ENCODE peak calls at places on chromosomes 4 and X, in four cellular contexts. T, O, H and B are unnamed samples.

GRCh38 chrX:69616520-69617203 is 749 bp downstream of the EDA start:
- DNase-seq in T (peak; percentile 0), O (no peak), H (no peak), B (peak; percentile 12)

GRCh38 chrX:56057325-56057724 is 174.8 kb upstream of the KLF8 start:
- DNase-seq in T (no peak), O (no peak), H (no peak), B (no peak)

GRCh38 chr4:41156574-41156973 is 57.8 kb downstream of the APBB2 start:
- DNase-seq in T (no peak), O (peak; percentile 33), H (no peak), B (no peak)

GRCh38 chr4:24070117-24070516 is 180.3 kb upstream of the PPARGC1A start:
- DNase-seq in T (peak; percentile 1), O (peak; percentile 1), H (no peak), B (no peak)

GRCh38 chr4:95531141-95531540 is 17.6 kb downstream of the UNC5C start:
- DNase-seq in T (no peak), O (no peak), H (no peak), B (no peak)

GRCh38 chr4:107896158-107896645 is 35.1 kb upstream of the CYP2U1 start:
- DNase-seq in T (peak; percentile 36), O (peak; percentile 82), H (no peak), B (no peak)

GRCh38 chr4:76969941-76970529 is 20.5 kb downstream of the SEPTIN11 start:
- DNase-seq in T (no peak), O (no peak), H (no peak), B (no peak)

GRCh38 chrX:56788717-56789122 is 59.7 kb downstream of the NBDY start:
- DNase-seq in T (peak; percentile 18), O (no peak), H (no peak), B (no peak)

GRCh38 chr4:182277402-182277801 is 34.2 kb downstream of the TENM3 start:
- DNase-seq in T (no peak), O (no peak), H (no peak), B (no peak)

GRCh38 chrX:52078133-52078532 is 9.2 kb upstream of the MAGED4B start:
- DNase-seq in T (no peak), O (no peak), H (no peak), B (no peak)

DNA sequence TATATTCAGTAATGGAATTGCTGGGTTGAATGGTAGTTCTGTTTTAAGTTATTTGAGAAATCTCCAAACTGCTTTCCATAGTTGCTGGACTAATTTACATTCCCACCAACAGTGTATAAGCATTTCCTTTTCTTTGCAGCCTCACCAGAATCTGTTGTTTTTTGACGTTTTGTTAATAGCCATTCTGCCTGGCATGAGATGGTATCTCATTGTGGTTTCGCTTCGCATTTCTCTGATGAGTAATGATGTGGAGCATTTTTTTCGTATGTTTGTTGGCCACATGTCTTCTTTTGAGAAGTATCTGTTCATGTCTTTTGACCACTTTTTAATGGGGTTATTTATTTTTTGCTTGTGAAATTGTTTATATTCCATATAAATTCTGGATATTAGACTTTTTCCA is 13.6 kb upstream of the MAGED4B start:
- DNase-seq in T (no peak), O (no peak), H (no peak), B (no peak)
- TF ChIP-seq SMC3 in T (no peak), O (no peak), H (no peak), B (no peak)

DNA sequence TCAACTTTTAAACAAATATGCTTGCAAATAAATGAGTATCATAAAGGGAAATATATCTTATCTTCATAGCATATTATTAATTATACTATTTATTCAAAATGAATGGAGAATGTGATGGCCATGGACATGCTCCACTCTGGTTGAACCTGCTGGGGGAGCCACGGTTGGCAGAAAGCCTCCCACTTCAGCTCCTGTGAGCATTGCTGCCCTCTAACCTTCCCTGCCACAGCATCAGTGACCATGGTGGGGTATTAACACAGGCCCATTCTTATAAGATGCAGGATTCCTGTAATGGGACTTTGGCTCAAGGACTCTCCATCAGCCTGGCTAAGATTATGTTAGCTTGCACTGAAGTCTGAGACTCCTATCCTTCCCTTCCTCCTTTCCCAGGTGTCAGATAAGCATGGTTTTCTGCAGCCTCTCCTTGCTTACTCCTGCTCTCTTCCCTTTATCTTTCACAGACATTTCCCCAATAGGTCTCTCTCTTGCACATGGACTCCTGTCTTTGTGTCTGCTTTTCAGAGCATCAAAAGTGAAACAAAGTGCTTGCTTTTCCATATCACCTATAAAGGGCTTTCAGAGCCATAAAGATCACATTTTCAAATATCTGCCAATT is 4.9 kb upstream of the ABRAXAS1 start:
- DNase-seq in T (no peak), O (no peak), H (no peak), B (no peak)
- TF ChIP-seq CTCF in T (no peak), O (no peak), H (peak; percentile 8), B (no peak)

GRCh38 chrX:65528293-65528692 is 6.3 kb downstream of the LAS1L start:
- DNase-seq in T (no peak), O (no peak), H (no peak), B (no peak)

GRCh38 chrX:65534450-65535292 is at the start of gene LAS1L:
- DNase-seq in T (peak; percentile 89), O (peak; percentile 96), H (peak; percentile 91), B (peak; percentile 88)

GRCh38 chrX:65528705-65529340 is 5.8 kb downstream of the LAS1L start:
- DNase-seq in T (no peak), O (peak; percentile 25), H (no peak), B (peak; percentile 74)

GRCh38 chrX:65536291-65536690 is 1.7 kb upstream of the LAS1L start:
- DNase-seq in T (no peak), O (no peak), H (no peak), B (no peak)

DNA sequence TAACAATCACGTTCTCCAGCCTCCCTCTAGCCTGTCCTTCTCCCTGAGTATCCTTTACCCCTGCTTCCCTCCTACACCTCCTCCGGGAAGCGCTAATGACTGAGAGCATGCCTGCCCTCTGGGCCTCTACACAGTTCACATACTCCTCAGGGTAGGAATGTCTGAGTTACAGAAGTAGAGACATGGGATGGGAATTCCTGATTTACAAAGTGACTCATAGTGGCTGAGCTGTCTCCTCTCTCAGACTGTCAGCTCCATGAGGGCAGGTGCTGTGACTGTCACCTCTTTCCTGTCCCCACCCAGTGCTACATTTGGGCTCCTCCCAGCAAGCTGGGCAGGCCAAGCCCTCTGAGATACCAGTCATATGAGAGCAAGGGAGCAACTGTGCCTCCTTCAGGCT is 2.6 kb downstream of the LAS1L start:
- DNase-seq in T (no peak), O (no peak), H (no peak), B (no peak)
- TF ChIP-seq PBX3 in T (no peak), O (no peak), H (no peak), B (no peak)

GRCh38 chr4:102405706-102406510 is 60.6 kb upstream of the SLC39A8 start:
- DNase-seq in T (no peak), O (no peak), H (no peak), B (no peak)
- TF ChIP-seq SMC3 in T (no peak), O (no peak), H (no peak), B (no peak)

DNA sequence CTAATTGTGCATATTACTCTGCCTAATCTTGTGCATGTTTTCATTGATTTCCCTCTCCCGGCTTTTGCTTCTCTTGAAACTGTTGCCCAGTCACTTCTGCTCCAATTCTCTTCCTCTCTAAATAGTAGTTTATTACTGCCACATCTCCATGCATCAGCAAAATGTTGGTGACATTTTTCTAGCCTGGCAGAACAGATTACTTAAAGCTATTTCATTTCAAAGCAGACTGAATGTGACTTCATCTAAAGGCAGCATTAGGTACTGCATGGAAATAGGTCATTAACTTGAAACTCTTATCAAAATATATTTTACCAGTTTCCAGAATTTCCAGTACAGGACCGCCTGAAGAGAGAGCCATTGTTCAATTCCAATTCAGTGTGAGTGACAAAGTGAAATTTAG is 52.4 kb downstream of the HPGDS start:
- DNase-seq in T (no peak), O (peak; percentile 2), H (no peak), B (no peak)
- TF ChIP-seq CTCF in T (no peak), O (no peak), H (no peak), B (peak; percentile 15)